ENCODE peak calls at places on chromosomes 16 and 17, in four cellular contexts. R, U, B and P are unnamed samples.
A peak's percentile ranks its signal among the peaks of the same experiment; 100 is the strongest.

GRCh38 chr16:732332-732731 is 5.4 kb downstream of the HAGHL start:
- DNase-seq in R (no peak), U (no peak), B (no peak), P (no peak)

GRCh38 chr17:73571524-73572130 is 72.6 kb downstream of the SDK2 start:
- DNase-seq in R (no peak), U (no peak), B (no peak), P (no peak)

GRCh38 chr17:75827291-75828050 is 16.7 kb downstream of the UNC13D start:
- DNase-seq in R (peak; percentile 77), U (peak; percentile 50), B (peak; percentile 48), P (peak; percentile 61)

GRCh38 chr17:76297436-76297835 is 10.6 kb downstream of the QRICH2 start:
- DNase-seq in R (no peak), U (no peak), B (no peak), P (no peak)

GRCh38 chr16:27080870-27081269 is 14.1 kb downstream of the C16orf82 start:
- DNase-seq in R (no peak), U (no peak), B (no peak), P (no peak)

GRCh38 chr17:21678451-21679081 is 13.8 kb upstream of the KCNJ18 start:
- DNase-seq in R (no peak), U (no peak), B (peak; percentile 3), P (no peak)

GRCh38 chr16:50815382-50815781 is 73.5 kb downstream of the CYLD start:
- DNase-seq in R (peak; percentile 17), U (no peak), B (no peak), P (no peak)

GRCh38 chr17:55448681-55449080 is 27.0 kb upstream of the MMD start:
- DNase-seq in R (no peak), U (no peak), B (no peak), P (no peak)

GRCh38 chr17:18857864-18858566 is at the start of gene PRPSAP2:
- DNase-seq in R (peak; percentile 95), U (peak; percentile 96), B (peak; percentile 96), P (peak; percentile 90)

GRCh38 chr17:7019839-7020519 is 2.9 kb upstream of the BCL6B start:
- DNase-seq in R (no peak), U (no peak), B (no peak), P (no peak)

GRCh38 chr16:88807626-88808453 is 3.9 kb downstream of the APRT start:
- DNase-seq in R (no peak), U (no peak), B (no peak), P (no peak)